ENCODE peak calls at places on chromosomes 2 and 18, in seven cellular contexts. M is AG09319, C is T-cell, H is HS-5, T is nucleus accumbens, J is fibroblast of the aortic adventitia, W is occipital lobe. X is an unnamed sample.

GRCh38 chr2:207121784-207122183 is 44.0 kb downstream of the KLF7 start:
- DNase-seq in H (peak), T (no peak), M (peak), W (no peak), C (no peak), J (peak), X (no peak)

GRCh38 chr2:212843409-212844199 is 305.0 kb upstream of the ERBB4 start:
- DNase-seq in J (peak), M (peak), T (no peak), W (no peak), H (peak), C (no peak), X (no peak)

GRCh38 chr18:80249217-80250093 is 2.1 kb upstream of the PARD6G start:
- DNase-seq in C (no peak), H (no peak), M (no peak), W (no peak), J (peak), T (no peak), X (no peak)

GRCh38 chr2:26892133-26892532 is 44.2 kb downstream of the DPYSL5 start:
- DNase-seq in T (no peak), M (no peak), W (no peak), C (no peak), H (no peak), J (no peak), X (no peak)

GRCh38 chr2:230347659-230348305 is 20.8 kb downstream of the SP140L start:
- DNase-seq in J (peak), T (no peak), W (no peak), M (no peak), H (no peak), C (no peak), X (no peak)

GRCh38 chr2:46719499-46719898 is 196.1 kb downstream of the MCFD2 start:
- DNase-seq in J (peak), W (no peak), H (no peak), T (no peak), M (no peak), C (no peak), X (no peak)

GRCh38 chr18:76985156-76985950 is 147.2 kb downstream of the MBP start:
- DNase-seq in T (no peak), M (no peak), H (no peak), C (no peak), W (no peak), J (no peak), X (no peak)

GRCh38 chr18:77057043-77057442 is 75.5 kb downstream of the MBP start:
- DNase-seq in M (no peak), W (peak), C (no peak), H (no peak), J (peak), T (no peak), X (no peak)

GRCh38 chr2:206225435-206226232 is 48.8 kb upstream of the ZDBF2 start:
- DNase-seq in T (no peak), H (no peak), W (no peak), C (no peak), J (no peak), M (no peak), X (no peak)

GRCh38 chr18:28485918-28486317 is 309.0 kb upstream of the CDH2 start:
- DNase-seq in J (no peak), H (no peak), W (no peak), M (no peak), C (no peak), T (no peak), X (no peak)

GRCh38 chr2:29000481-29000880 is 19.4 kb downstream of the TOGARAM2 start:
- DNase-seq in C (peak), W (no peak), M (no peak), T (no peak), J (no peak), H (no peak), X (no peak)

GRCh38 chr2:151258121-151258520 is 3.5 kb downstream of the RBM43 start:
- DNase-seq in J (peak), T (no peak), C (no peak), W (no peak), H (peak), M (peak), X (no peak)

GRCh38 chr18:63237486-63237885 is 82.1 kb downstream of the BCL2 start:
- DNase-seq in J (no peak), T (no peak), C (no peak), H (peak), W (no peak), M (no peak), X (no peak)

GRCh38 chr2:109123586-109124201 is 5.3 kb upstream of the SH3RF3 start:
- DNase-seq in W (no peak), H (no peak), C (no peak), J (no peak), M (no peak), T (no peak), X (no peak)

GRCh38 chr18:36302676-36303075 is 5.2 kb downstream of the FHOD3 start:
- DNase-seq in M (no peak), C (no peak), J (no peak), H (no peak), T (no peak), W (no peak), X (no peak)

GRCh38 chr2:231359484-231359883 is 36.0 kb upstream of the B3GNT7 start:
- DNase-seq in W (no peak), H (no peak), J (no peak), C (no peak), M (no peak), T (no peak), X (peak)

GRCh38 chr2:190947139-190947538 is 66.5 kb downstream of the GLS start:
- DNase-seq in W (no peak), H (no peak), M (no peak), J (peak), T (no peak), C (no peak), X (no peak)

GRCh38 chr2:18740428-18740827 is 151.1 kb upstream of the NT5C1B start:
- DNase-seq in M (no peak), H (no peak), C (no peak), T (no peak), W (no peak), J (peak), X (no peak)

GRCh38 chr2:181656450-181657261 is at the start of gene CERKL:
- DNase-seq in M (no peak), C (no peak), J (peak), T (no peak), W (no peak), H (peak), X (peak)

GRCh38 chr2:129812071-129812470 is 167.4 kb upstream of the RAB6C start:
- DNase-seq in J (no peak), H (no peak), T (peak), C (no peak), W (no peak), M (no peak), X (no peak)

GRCh38 chr18:35827275-35827929 is 145.1 kb upstream of the RMP24 start:
- DNase-seq in H (no peak), T (no peak), W (no peak), J (no peak), M (no peak), C (no peak), X (peak)

GRCh38 chr2:234241656-234242445 is 191.3 kb downstream of the SPP2 start:
- DNase-seq in M (no peak), T (no peak), C (no peak), H (peak), W (no peak), J (peak), X (no peak)

GRCh38 chr18:56709463-56709862 is 58.3 kb downstream of the WDR7 start:
- DNase-seq in H (peak), W (no peak), J (peak), T (no peak), C (peak), M (peak), X (peak)

GRCh38 chr2:579351-579886 is 97.8 kb downstream of the TMEM18 start:
- DNase-seq in M (no peak), J (no peak), W (no peak), C (no peak), T (no peak), H (no peak), X (no peak)

GRCh38 chr18:75358928-75359327 is 68.6 kb downstream of the SMIM21 start:
- DNase-seq in W (no peak), M (no peak), H (no peak), T (no peak), C (no peak), J (peak), X (no peak)

GRCh38 chr2:119730598-119731278 is 29.0 kb upstream of the PTPN4 start:
- DNase-seq in T (no peak), W (no peak), C (no peak), H (no peak), J (no peak), M (no peak), X (peak)

GRCh38 chr2:5959836-5960820 is 267.9 kb downstream of the SOX11 start:
- DNase-seq in W (no peak), M (no peak), T (no peak), C (no peak), J (no peak), H (no peak), X (no peak)

GRCh38 chr2:15107137-15107536 is 454.0 kb downstream of the NBAS start:
- DNase-seq in C (no peak), J (peak), T (no peak), H (no peak), M (no peak), W (no peak), X (no peak)

GRCh38 chr2:17538844-17539554 is 1.5 kb upstream of the VSNL1 start:
- DNase-seq in T (no peak), C (no peak), W (peak), J (peak), H (no peak), M (no peak), X (peak)

GRCh38 chr2:32812316-32812715 is 134.4 kb upstream of the LTBP1 start:
- DNase-seq in M (peak), J (peak), H (no peak), W (no peak), T (no peak), C (no peak), X (no peak)

GRCh38 chr2:128310761-128311160 is 7.9 kb downstream of the HS6ST1 start:
- DNase-seq in H (no peak), T (no peak), W (no peak), J (no peak), C (no peak), M (no peak), X (peak)

GRCh38 chr2:102278720-102279390 is 32.5 kb upstream of the IL1RL1 start:
- DNase-seq in J (no peak), M (no peak), W (no peak), C (no peak), H (no peak), T (no peak), X (no peak)

GRCh38 chr2:39516347-39517101 is 79.4 kb upstream of the MAP4K3 start:
- DNase-seq in J (peak), T (no peak), H (no peak), W (peak), M (no peak), C (no peak), X (peak)

GRCh38 chr2:190547914-190548313 is 13.4 kb upstream of the NEMP2 start:
- DNase-seq in J (no peak), H (no peak), T (no peak), W (no peak), C (no peak), M (no peak), X (no peak)

GRCh38 chr2:195543902-195544894 is 112.8 kb upstream of the SLC39A10 start:
- DNase-seq in J (peak), W (no peak), H (peak), C (no peak), T (no peak), M (no peak), X (no peak)

GRCh38 chr2:133780099-133780996 is 212.1 kb upstream of the NCKAP5 start:
- DNase-seq in H (peak), C (no peak), M (peak), W (peak), T (peak), J (peak), X (peak)

X was measured in H7.